ENCODE peak calls at places on chromosomes 4 and X, in six cellular contexts. One of them, this sample, is unnamed.

GRCh38 chr4:76250962-76251361 is 559 bp upstream of the FAM47E start:
- DNase-seq in neuronal stem cell: no peak
- DNase-seq in IMR-90: no peak
- DNase-seq in mesenchymal stem cell: no peak
- DNase-seq in trophoblast cell: peak
- DNase-seq in H1: no peak
- DNase-seq in this sample: no peak

GRCh38 chr4:84418032-84418709 is 80.9 kb downstream of the NKX6-1 start:
- DNase-seq in neuronal stem cell: no peak
- DNase-seq in IMR-90: no peak
- DNase-seq in mesenchymal stem cell: no peak
- DNase-seq in trophoblast cell: no peak
- DNase-seq in H1: no peak
- DNase-seq in this sample: no peak

GRCh38 chr4:110005461-110006056 is 92.9 kb downstream of the EGF start:
- DNase-seq in neuronal stem cell: peak
- DNase-seq in IMR-90: peak
- DNase-seq in mesenchymal stem cell: peak
- DNase-seq in trophoblast cell: peak
- DNase-seq in H1: no peak
- DNase-seq in this sample: no peak

GRCh38 chrX:20686256-20686655 is 419.5 kb upstream of the RPS6KA3 start:
- DNase-seq in neuronal stem cell: no peak
- DNase-seq in IMR-90: no peak
- DNase-seq in mesenchymal stem cell: no peak
- DNase-seq in trophoblast cell: no peak
- DNase-seq in H1: no peak
- DNase-seq in this sample: no peak

GRCh38 chr4:41061482-41062185 is 152.7 kb downstream of the APBB2 start:
- DNase-seq in neuronal stem cell: no peak
- DNase-seq in IMR-90: peak
- DNase-seq in mesenchymal stem cell: peak
- DNase-seq in trophoblast cell: no peak
- DNase-seq in H1: no peak
- DNase-seq in this sample: no peak

GRCh38 chr4:6446538-6447451 is 25.6 kb downstream of the PPP2R2C start:
- DNase-seq in neuronal stem cell: no peak
- DNase-seq in IMR-90: no peak
- DNase-seq in mesenchymal stem cell: no peak
- DNase-seq in trophoblast cell: no peak
- DNase-seq in H1: no peak
- DNase-seq in this sample: no peak

GRCh38 chrX:37434362-37434761 is 85.2 kb downstream of the PRRG1 start:
- DNase-seq in neuronal stem cell: no peak
- DNase-seq in IMR-90: no peak
- DNase-seq in mesenchymal stem cell: no peak
- DNase-seq in trophoblast cell: no peak
- DNase-seq in H1: no peak
- DNase-seq in this sample: no peak

GRCh38 chr4:92121099-92121498 is 182.7 kb upstream of the GRID2 start:
- DNase-seq in neuronal stem cell: no peak
- DNase-seq in IMR-90: no peak
- DNase-seq in mesenchymal stem cell: no peak
- DNase-seq in trophoblast cell: no peak
- DNase-seq in H1: no peak
- DNase-seq in this sample: no peak

GRCh38 chrX:138875472-138875871 is 164.0 kb upstream of the FGF13 start:
- DNase-seq in neuronal stem cell: no peak
- DNase-seq in IMR-90: no peak
- DNase-seq in mesenchymal stem cell: no peak
- DNase-seq in trophoblast cell: no peak
- DNase-seq in H1: no peak
- DNase-seq in this sample: no peak

GRCh38 chr4:176988226-176988625 is 195.5 kb upstream of the VEGFC start:
- DNase-seq in neuronal stem cell: no peak
- DNase-seq in IMR-90: peak
- DNase-seq in mesenchymal stem cell: peak
- DNase-seq in trophoblast cell: peak
- DNase-seq in H1: no peak
- DNase-seq in this sample: no peak
- H2AFZ ChIP-seq in neuronal stem cell: no peak
- H2AFZ ChIP-seq in IMR-90: no peak
- H2AFZ ChIP-seq in mesenchymal stem cell: no peak
- H2AFZ ChIP-seq in trophoblast cell: no peak
- H2AFZ ChIP-seq in H1: peak
- H2AFZ ChIP-seq in this sample: no peak

GRCh38 chrX:105744291-105744690 is 78.0 kb upstream of the NRK start:
- DNase-seq in neuronal stem cell: no peak
- DNase-seq in IMR-90: no peak
- DNase-seq in mesenchymal stem cell: no peak
- DNase-seq in trophoblast cell: peak
- DNase-seq in H1: no peak
- DNase-seq in this sample: no peak
- H4K91ac ChIP-seq in neuronal stem cell: no peak
- H4K91ac ChIP-seq in IMR-90: no peak
- H4K91ac ChIP-seq in mesenchymal stem cell: no peak
- H4K91ac ChIP-seq in trophoblast cell: no peak
- H4K91ac ChIP-seq in H1: no peak
- H4K91ac ChIP-seq in this sample: no peak

DNA sequence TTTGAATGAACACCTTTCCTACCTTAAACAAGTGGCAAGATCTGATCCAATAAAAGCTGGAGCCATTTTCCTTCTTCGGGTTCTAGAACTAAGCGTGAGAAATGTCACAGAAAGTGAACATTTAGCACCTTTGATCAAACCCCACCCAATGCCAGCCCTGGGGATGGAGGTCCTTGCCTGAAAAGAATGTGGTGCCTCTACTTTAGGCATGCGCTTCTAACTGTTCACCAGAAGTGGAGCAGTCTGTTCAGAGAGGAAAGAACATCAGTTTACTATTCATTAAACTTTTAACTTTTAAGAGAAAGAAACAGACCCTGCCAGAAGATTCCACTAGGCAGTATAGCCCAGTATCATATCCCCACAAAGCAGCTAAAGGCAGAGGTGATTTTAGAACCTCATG is 75.9 kb downstream of the INTS12 start:
- DNase-seq in neuronal stem cell: no peak
- DNase-seq in IMR-90: no peak
- DNase-seq in mesenchymal stem cell: no peak
- DNase-seq in trophoblast cell: no peak
- DNase-seq in H1: no peak
- DNase-seq in this sample: no peak
- H2AFZ ChIP-seq in neuronal stem cell: no peak
- H2AFZ ChIP-seq in IMR-90: no peak
- H2AFZ ChIP-seq in mesenchymal stem cell: no peak
- H2AFZ ChIP-seq in trophoblast cell: no peak
- H2AFZ ChIP-seq in H1: no peak
- H2AFZ ChIP-seq in this sample: no peak

GRCh38 chr4:66613591-66613990 is 931.7 kb downstream of the CENPC start:
- DNase-seq in neuronal stem cell: no peak
- DNase-seq in IMR-90: no peak
- DNase-seq in mesenchymal stem cell: no peak
- DNase-seq in trophoblast cell: no peak
- DNase-seq in H1: no peak
- DNase-seq in this sample: no peak
- H4K91ac ChIP-seq in neuronal stem cell: no peak
- H4K91ac ChIP-seq in IMR-90: no peak
- H4K91ac ChIP-seq in mesenchymal stem cell: no peak
- H4K91ac ChIP-seq in trophoblast cell: no peak
- H4K91ac ChIP-seq in H1: no peak
- H4K91ac ChIP-seq in this sample: no peak

This sample was measured in H9.